ENCODE peak calls at places on chromosomes 4 and X, in four cellular contexts. G is CD4-positive, CD25-positive, alpha-beta regulatory T cell; D is NCI-H1092; K is effector CD8-positive, alpha-beta T cell. O is an unnamed sample.

GRCh38 chr4:119480331-119480730 is 148.3 kb downstream of the PDE5A start:
- DNase-seq in D (no peak), K (no peak), G (no peak), O (no peak)

GRCh38 chrX:70030242-70030823 is 19.4 kb downstream of the AWAT2 start:
- DNase-seq in D (peak), K (no peak), G (peak), O (no peak)

GRCh38 chr4:20760053-20760452 is 59.8 kb downstream of the PACRGL start:
- DNase-seq in D (no peak), K (no peak), G (no peak), O (no peak)

GRCh38 chr4:69467797-69468196 is 27.9 kb downstream of the UGT2B4 start:
- DNase-seq in G (no peak), K (no peak), D (no peak), O (no peak)

GRCh38 chr4:113955948-113956347 is 23.5 kb downstream of the ARSJ start:
- DNase-seq in D (no peak), K (no peak), G (no peak), O (no peak)

GRCh38 chrX:135114392-135114791 is 5.9 kb downstream of the ETDB start:
- DNase-seq in D (no peak), K (no peak), G (no peak), O (peak)

GRCh38 chr4:28772066-28772465 is 1911.4 kb downstream of the STIM2 start:
- DNase-seq in G (no peak), D (no peak), K (no peak), O (no peak)

GRCh38 chrX:125203379-125203736 is 116.3 kb upstream of the TEX13C start:
- DNase-seq in K (no peak), G (no peak), D (no peak), O (no peak)

GRCh38 chrX:31124536-31124935 is 52.7 kb upstream of the FTHL17 start:
- DNase-seq in G (no peak), K (no peak), D (no peak), O (no peak)

GRCh38 chrX:38249965-38250364 is 29.3 kb upstream of the SRPX start:
- DNase-seq in K (no peak), D (no peak), G (no peak), O (no peak)

GRCh38 chr4:104494822-104495559 is at the start of gene CXXC4:
- DNase-seq in K (no peak), D (peak), G (no peak), O (peak)

GRCh38 chrX:72316408-72317079 is 10.8 kb upstream of the CITED1 start:
- DNase-seq in K (no peak), G (no peak), D (no peak), O (no peak)

GRCh38 chr4:69095301-69095731 is 958 bp upstream of the UGT2B7 start:
- DNase-seq in K (no peak), G (no peak), D (no peak), O (no peak)

GRCh38 chr4:152578670-152579069 is 42.8 kb upstream of the FBXW7 start:
- DNase-seq in D (no peak), G (no peak), K (no peak), O (no peak)

GRCh38 chr4:42412251-42412650 is 15.0 kb downstream of the SHISA3 start:
- DNase-seq in K (no peak), G (no peak), D (no peak), O (no peak)

GRCh38 chrX:19647731-19648588 is 132.7 kb upstream of the MAP3K15 start:
- DNase-seq in D (no peak), K (no peak), G (no peak), O (no peak)

GRCh38 chrX:98357146-98357545 is 1473.4 kb downstream of the RPA4 start:
- DNase-seq in D (no peak), K (no peak), G (no peak), O (no peak)

GRCh38 chr4:84803720-84804119 is 162.8 kb downstream of the WDFY3 start:
- DNase-seq in G (no peak), D (no peak), K (no peak), O (no peak)

GRCh38 chr4:3783691-3784306 is 17.6 kb downstream of the ADRA2C start:
- DNase-seq in G (no peak), K (no peak), D (no peak), O (no peak)

GRCh38 chr4:177367336-177367735 is 57.7 kb downstream of the NEIL3 start:
- DNase-seq in G (no peak), D (no peak), K (no peak), O (no peak)

GRCh38 chrX:45449982-45450381 is 249.3 kb upstream of the DIPK2B start:
- DNase-seq in K (no peak), G (no peak), D (no peak), O (no peak)

GRCh38 chr4:142353149-142353738 is 492.9 kb downstream of the INPP4B start:
- DNase-seq in G (no peak), K (no peak), D (no peak), O (no peak)

GRCh38 chrX:45172890-45173289 is 27.8 kb downstream of the DIPK2B start:
- DNase-seq in K (no peak), G (no peak), D (no peak), O (no peak)

GRCh38 chrX:131305926-131306325 is 16.8 kb upstream of the IGSF1 start:
- DNase-seq in G (no peak), K (no peak), D (no peak), O (no peak)

GRCh38 chrX:138191998-138192397 is 519.5 kb downstream of the FGF13 start:
- DNase-seq in D (peak), K (no peak), G (no peak), O (no peak)

GRCh38 chr4:79620627-79621026 is 212.6 kb upstream of the GK2 start:
- DNase-seq in G (no peak), D (no peak), K (no peak), O (no peak)

GRCh38 chr4:158374318-158374717 is 147.4 kb upstream of the RXFP1 start:
- DNase-seq in G (no peak), D (no peak), K (no peak), O (no peak)

GRCh38 chr4:139208404-139208945 is 31.5 kb upstream of the ELF2 start:
- DNase-seq in D (no peak), G (no peak), K (no peak), O (peak)

GRCh38 chr4:10066206-10066605 is 44.9 kb upstream of the SLC2A9 start:
- DNase-seq in D (no peak), K (no peak), G (no peak), O (no peak)

GRCh38 chr4:153555730-153556440 is 89.7 kb downstream of the TMEM131L start:
- DNase-seq in D (no peak), G (no peak), K (no peak), O (no peak)

GRCh38 chr4:186264660-186265059 is 1.3 kb upstream of the F11 start:
- DNase-seq in D (no peak), G (no peak), K (no peak), O (no peak)

GRCh38 chr4:122548886-122549630 is 71.8 kb downstream of the IL21 start:
- DNase-seq in K (no peak), D (no peak), G (no peak), O (no peak)

GRCh38 chrX:150227873-150228272 is 135.2 kb upstream of the MAMLD1 start:
- DNase-seq in G (no peak), D (no peak), K (no peak), O (no peak)

GRCh38 chr4:105550641-105551040 is 1.8 kb upstream of the ARHGEF38 start:
- DNase-seq in D (no peak), K (no peak), G (no peak), O (no peak)

GRCh38 chrX:109959356-109959871 is 43.5 kb upstream of the TMEM164 start:
- DNase-seq in K (no peak), D (no peak), G (no peak), O (no peak)

GRCh38 chrX:6067600-6067999 is 161.1 kb downstream of the NLGN4X start:
- DNase-seq in D (no peak), G (no peak), K (no peak), O (no peak)

GRCh38 chr4:140188975-140189374 is 35.0 kb upstream of the MAML3 start:
- DNase-seq in K (no peak), G (no peak), D (no peak), O (no peak)

O was measured in GM06990.